ENCODE peak calls at places on chromosomes 3 and 15, in nine cellular contexts. One of them, this sample, is unnamed.

GRCh38 chr3:71389911-71390573 is 193.5 kb downstream of the FOXP1 start:
- DNase-seq in GM19239: no peak
- DNase-seq in WERI-Rb-1: no peak
- DNase-seq in colonic mucosa: peak; percentile 75
- DNase-seq in cerebellum: no peak
- DNase-seq in T-helper 9 cell: no peak
- DNase-seq in CD4-positive, alpha-beta T cell: no peak
- DNase-seq in nephron progenitor cell: no peak
- DNase-seq in cardiac muscle cell: peak; percentile 26
- DNase-seq in this sample: peak; percentile 48

GRCh38 chr3:79871656-79872055 is 103.9 kb upstream of the ROBO1 start:
- DNase-seq in nephron progenitor cell: no peak
- DNase-seq in T-helper 9 cell: no peak
- DNase-seq in WERI-Rb-1: no peak
- DNase-seq in GM19239: no peak
- DNase-seq in colonic mucosa: no peak
- DNase-seq in cardiac muscle cell: no peak
- DNase-seq in cerebellum: no peak
- DNase-seq in CD4-positive, alpha-beta T cell: no peak
- DNase-seq in this sample: peak; percentile 14

GRCh38 chr3:97940034-97940433 is 32.2 kb downstream of the RIOX2 start:
- DNase-seq in cerebellum: no peak
- DNase-seq in cardiac muscle cell: peak; percentile 7
- DNase-seq in WERI-Rb-1: no peak
- DNase-seq in GM19239: no peak
- DNase-seq in T-helper 9 cell: no peak
- DNase-seq in CD4-positive, alpha-beta T cell: no peak
- DNase-seq in nephron progenitor cell: no peak
- DNase-seq in colonic mucosa: no peak
- DNase-seq in this sample: no peak

GRCh38 chr3:4494807-4495200 is 1.7 kb downstream of the ITPR1 start:
- DNase-seq in colonic mucosa: no peak
- DNase-seq in CD4-positive, alpha-beta T cell: no peak
- DNase-seq in GM19239: no peak
- DNase-seq in nephron progenitor cell: no peak
- DNase-seq in WERI-Rb-1: no peak
- DNase-seq in T-helper 9 cell: no peak
- DNase-seq in cerebellum: no peak
- DNase-seq in cardiac muscle cell: no peak
- DNase-seq in this sample: no peak

GRCh38 chr3:128873623-128874022 is 5.8 kb upstream of the ACAD9 start:
- DNase-seq in nephron progenitor cell: no peak
- DNase-seq in T-helper 9 cell: no peak
- DNase-seq in cerebellum: no peak
- DNase-seq in WERI-Rb-1: no peak
- DNase-seq in colonic mucosa: no peak
- DNase-seq in cardiac muscle cell: no peak
- DNase-seq in GM19239: no peak
- DNase-seq in CD4-positive, alpha-beta T cell: no peak
- DNase-seq in this sample: no peak

GRCh38 chr3:4804161-4805058 is 174.8 kb upstream of the BHLHE40 start:
- DNase-seq in colonic mucosa: no peak
- DNase-seq in WERI-Rb-1: no peak
- DNase-seq in nephron progenitor cell: no peak
- DNase-seq in CD4-positive, alpha-beta T cell: no peak
- DNase-seq in T-helper 9 cell: no peak
- DNase-seq in cardiac muscle cell: no peak
- DNase-seq in cerebellum: no peak
- DNase-seq in GM19239: no peak
- DNase-seq in this sample: no peak

GRCh38 chr3:194315088-194315964 is 35.8 kb downstream of the CPN2 start:
- DNase-seq in colonic mucosa: peak; percentile 88
- DNase-seq in nephron progenitor cell: peak; percentile 97
- DNase-seq in CD4-positive, alpha-beta T cell: peak; percentile 83
- DNase-seq in cerebellum: peak; percentile 82
- DNase-seq in cardiac muscle cell: peak; percentile 85
- DNase-seq in T-helper 9 cell: peak; percentile 80
- DNase-seq in GM19239: peak; percentile 87
- DNase-seq in WERI-Rb-1: peak; percentile 57
- DNase-seq in this sample: peak; percentile 82

GRCh38 chr3:53773586-53774368 is 72.4 kb downstream of the CHDH start:
- DNase-seq in T-helper 9 cell: no peak
- DNase-seq in colonic mucosa: no peak
- DNase-seq in WERI-Rb-1: no peak
- DNase-seq in nephron progenitor cell: no peak
- DNase-seq in GM19239: peak; percentile 59
- DNase-seq in CD4-positive, alpha-beta T cell: no peak
- DNase-seq in cerebellum: no peak
- DNase-seq in cardiac muscle cell: no peak
- DNase-seq in this sample: no peak

GRCh38 chr3:112822116-112823055 is 24.3 kb downstream of the CD200R1L start:
- DNase-seq in nephron progenitor cell: no peak
- DNase-seq in colonic mucosa: no peak
- DNase-seq in WERI-Rb-1: no peak
- DNase-seq in T-helper 9 cell: no peak
- DNase-seq in cerebellum: no peak
- DNase-seq in GM19239: no peak
- DNase-seq in CD4-positive, alpha-beta T cell: no peak
- DNase-seq in cardiac muscle cell: no peak
- DNase-seq in this sample: no peak

GRCh38 chr15:60835974-60836373 is 357.0 kb upstream of the ICE2 start:
- DNase-seq in WERI-Rb-1: no peak
- DNase-seq in cerebellum: no peak
- DNase-seq in GM19239: no peak
- DNase-seq in CD4-positive, alpha-beta T cell: no peak
- DNase-seq in colonic mucosa: no peak
- DNase-seq in cardiac muscle cell: no peak
- DNase-seq in T-helper 9 cell: no peak
- DNase-seq in nephron progenitor cell: no peak
- DNase-seq in this sample: no peak

GRCh38 chr3:193859195-193859594 is 266.2 kb downstream of the OPA1 start:
- DNase-seq in nephron progenitor cell: no peak
- DNase-seq in CD4-positive, alpha-beta T cell: no peak
- DNase-seq in WERI-Rb-1: no peak
- DNase-seq in GM19239: no peak
- DNase-seq in colonic mucosa: peak; percentile 74
- DNase-seq in cardiac muscle cell: no peak
- DNase-seq in T-helper 9 cell: no peak
- DNase-seq in cerebellum: no peak
- DNase-seq in this sample: no peak

GRCh38 chr3:170589113-170589512 is 3.2 kb upstream of the SLC7A14 start:
- DNase-seq in cerebellum: no peak
- DNase-seq in cardiac muscle cell: no peak
- DNase-seq in CD4-positive, alpha-beta T cell: no peak
- DNase-seq in WERI-Rb-1: no peak
- DNase-seq in T-helper 9 cell: no peak
- DNase-seq in nephron progenitor cell: no peak
- DNase-seq in GM19239: no peak
- DNase-seq in colonic mucosa: no peak
- DNase-seq in this sample: no peak

GRCh38 chr3:100425321-100425720 is 24.0 kb downstream of the LNP1 start:
- DNase-seq in cardiac muscle cell: no peak
- DNase-seq in WERI-Rb-1: no peak
- DNase-seq in CD4-positive, alpha-beta T cell: no peak
- DNase-seq in colonic mucosa: no peak
- DNase-seq in nephron progenitor cell: no peak
- DNase-seq in T-helper 9 cell: no peak
- DNase-seq in GM19239: no peak
- DNase-seq in cerebellum: no peak
- DNase-seq in this sample: peak; percentile 8

GRCh38 chr3:134038716-134039115 is 9.0 kb upstream of the SLCO2A1 start:
- DNase-seq in nephron progenitor cell: no peak
- DNase-seq in GM19239: no peak
- DNase-seq in cardiac muscle cell: no peak
- DNase-seq in WERI-Rb-1: no peak
- DNase-seq in CD4-positive, alpha-beta T cell: no peak
- DNase-seq in colonic mucosa: peak; percentile 34
- DNase-seq in T-helper 9 cell: no peak
- DNase-seq in cerebellum: no peak
- DNase-seq in this sample: no peak

This sample was measured in dermis microvascular lymphatic vessel endothelial cell.